ENCODE peak calls at places on chromosomes 1 and 21, in seven cellular contexts. S, H, L, M, K, P and N are unnamed samples.

GRCh38 chr1:90780981-90781380 is 63.9 kb upstream of the BARHL2 start:
- DNase-seq in S (no peak), H (no peak), L (no peak), M (no peak), K (no peak), P (no peak), N (no peak)

GRCh38 chr1:205237526-205238484 is 10.1 kb downstream of the TMCC2 start:
- DNase-seq in S (no peak), H (no peak), L (no peak), M (no peak), K (no peak), P (no peak), N (no peak)

GRCh38 chr1:212752934-212753497 is 38.6 kb downstream of the NSL1 start:
- DNase-seq in S (no peak), H (peak), L (no peak), M (no peak), K (no peak), P (peak), N (no peak)

GRCh38 chr1:27668808-27669723 is 2.9 kb downstream of the IFI6 start:
- DNase-seq in S (peak), H (peak), L (peak), M (no peak), K (peak), P (peak), N (peak)

GRCh38 chr1:97996880-97997279 is 76.0 kb upstream of the DPYD start:
- DNase-seq in S (no peak), H (peak), L (no peak), M (no peak), K (no peak), P (no peak), N (no peak)

GRCh38 chr1:51237313-51237700 is 1.2 kb downstream of the RNF11 start:
- DNase-seq in S (no peak), H (no peak), L (no peak), M (no peak), K (no peak), P (no peak), N (no peak)

GRCh38 chr21:45644041-45644906 is 749 bp downstream of the PCBP3 start:
- DNase-seq in S (no peak), H (peak), L (no peak), M (no peak), K (peak), P (no peak), N (no peak)

GRCh38 chr1:9244501-9245229 is 10.1 kb downstream of the H6PD start:
- DNase-seq in S (no peak), H (no peak), L (peak), M (no peak), K (no peak), P (no peak), N (peak)

GRCh38 chr1:6342031-6342430 is 51.5 kb downstream of the ACOT7 start:
- DNase-seq in S (no peak), H (peak), L (no peak), M (no peak), K (no peak), P (no peak), N (no peak)

GRCh38 chr21:34073749-34074282 is 438 bp downstream of the MRPS6 start:
- DNase-seq in S (peak), H (peak), L (no peak), M (no peak), K (peak), P (no peak), N (no peak)

GRCh38 chr1:18941221-18942141 is 15.0 kb downstream of the IFFO2 start:
- DNase-seq in S (no peak), H (no peak), L (peak), M (no peak), K (peak), P (peak), N (no peak)

GRCh38 chr1:65418522-65419185 is 1.8 kb upstream of the LEPR start:
- DNase-seq in S (no peak), H (peak), L (no peak), M (no peak), K (peak), P (no peak), N (no peak)

GRCh38 chr1:175735144-175735543 is 8.3 kb downstream of the TNR start:
- DNase-seq in S (no peak), H (no peak), L (no peak), M (no peak), K (no peak), P (no peak), N (no peak)

GRCh38 chr21:44310628-44311027 is 10.8 kb downstream of the PFKL start:
- DNase-seq in S (no peak), H (no peak), L (no peak), M (no peak), K (no peak), P (no peak), N (no peak)

GRCh38 chr1:226268421-226269124 is 40.4 kb downstream of the LIN9 start:
- DNase-seq in S (no peak), H (peak), L (peak), M (no peak), K (no peak), P (peak), N (no peak)

GRCh38 chr1:101366513-101367215 is 129.8 kb downstream of the S1PR1 start:
- DNase-seq in S (no peak), H (peak), L (no peak), M (no peak), K (no peak), P (peak), N (no peak)

GRCh38 chr21:14864211-14865021 is 200.4 kb downstream of the NRIP1 start:
- DNase-seq in S (peak), H (peak), L (peak), M (no peak), K (peak), P (peak), N (peak)

GRCh38 chr1:186059752-186060151 is 315.3 kb downstream of the TPR start:
- DNase-seq in S (no peak), H (peak), L (no peak), M (no peak), K (no peak), P (no peak), N (no peak)

GRCh38 chr1:203316626-203317093 is 11.3 kb downstream of the BTG2 start:
- DNase-seq in S (no peak), H (no peak), L (peak), M (no peak), K (no peak), P (peak), N (no peak)

GRCh38 chr1:73623946-73624345 is 574.0 kb downstream of the LRRIQ3 start:
- DNase-seq in S (no peak), H (no peak), L (no peak), M (no peak), K (no peak), P (no peak), N (no peak)

GRCh38 chr1:10459185-10459584 is 9.4 kb downstream of the CORT start:
- DNase-seq in S (no peak), H (peak), L (no peak), M (no peak), K (peak), P (peak), N (no peak)

GRCh38 chr1:193355654-193356053 is 169.2 kb upstream of the B3GALT2 start:
- DNase-seq in S (no peak), H (no peak), L (no peak), M (no peak), K (no peak), P (no peak), N (no peak)

GRCh38 chr1:26697978-26698849 is 2.4 kb downstream of the ARID1A start:
- DNase-seq in S (peak), H (peak), L (peak), M (no peak), K (peak), P (peak), N (peak)

GRCh38 chr1:11670747-11671146 is 6.7 kb downstream of the FBXO6 start:
- DNase-seq in S (no peak), H (no peak), L (no peak), M (no peak), K (no peak), P (no peak), N (no peak)

GRCh38 chr21:25750085-25750484 is 15.3 kb downstream of the GABPA start:
- DNase-seq in S (no peak), H (no peak), L (no peak), M (no peak), K (no peak), P (no peak), N (peak)

GRCh38 chr1:244080343-244080929 is 29.4 kb downstream of the ZBTB18 start:
- DNase-seq in S (no peak), H (no peak), L (no peak), M (no peak), K (no peak), P (no peak), N (no peak)

GRCh38 chr1:64744492-64745180 is at the start of gene RAVER2:
- DNase-seq in S (peak), H (peak), L (peak), M (peak), K (no peak), P (peak), N (peak)

GRCh38 chr1:6577831-6578525 is 1.8 kb upstream of the ZBTB48 start:
- DNase-seq in S (no peak), H (peak), L (no peak), M (no peak), K (no peak), P (peak), N (no peak)

GRCh38 chr1:40784141-40784770 is 669 bp downstream of the KCNQ4 start:
- DNase-seq in S (no peak), H (peak), L (no peak), M (no peak), K (no peak), P (no peak), N (no peak)

DNA sequence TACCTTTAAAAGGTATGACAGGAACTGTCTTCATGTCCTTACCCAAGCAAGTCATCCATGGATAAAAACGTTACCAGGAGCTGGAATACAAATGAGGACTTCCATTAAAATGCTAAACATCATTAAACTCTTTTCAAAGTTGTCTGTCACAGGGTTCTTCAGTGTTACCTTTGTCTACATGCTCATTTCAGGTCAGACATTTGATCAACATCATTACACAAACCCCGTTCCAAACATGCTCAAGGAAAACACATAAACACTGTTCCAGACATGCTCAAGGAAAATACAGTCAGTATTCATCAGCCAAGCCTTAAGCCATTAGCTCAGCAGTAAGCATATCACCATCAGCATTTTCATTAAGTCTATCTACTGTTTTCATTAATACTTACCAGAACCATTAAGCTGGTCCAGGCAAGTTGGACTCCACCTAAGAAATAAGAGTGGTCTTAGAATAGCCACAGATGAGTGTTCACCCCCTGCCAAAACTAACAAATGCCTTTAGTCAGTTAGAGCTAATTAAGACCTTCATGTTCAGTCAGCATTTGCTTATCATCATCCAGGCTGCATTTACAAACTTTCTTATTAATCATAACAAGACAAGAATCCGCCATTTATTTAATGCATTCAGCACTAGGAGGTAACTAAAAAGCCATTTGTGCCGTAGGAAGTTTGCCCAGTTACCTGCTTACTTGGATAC is 2.2 kb downstream of the GAS5 start:
- DNase-seq in S (no peak), H (peak), L (no peak), M (no peak), K (peak), P (no peak), N (no peak)
- H3K4me3 ChIP-seq in S (peak), H (peak), L (peak), M (no peak), K (peak), P (peak), N (peak)

GRCh38 chr1:99445486-99445885 is 181.2 kb downstream of the PLPPR4 start:
- DNase-seq in S (no peak), H (peak), L (no peak), M (no peak), K (peak), P (peak), N (no peak)

GRCh38 chr1:99438656-99439055 is 174.4 kb downstream of the PLPPR4 start:
- DNase-seq in S (no peak), H (peak), L (no peak), M (no peak), K (no peak), P (no peak), N (no peak)

DNA sequence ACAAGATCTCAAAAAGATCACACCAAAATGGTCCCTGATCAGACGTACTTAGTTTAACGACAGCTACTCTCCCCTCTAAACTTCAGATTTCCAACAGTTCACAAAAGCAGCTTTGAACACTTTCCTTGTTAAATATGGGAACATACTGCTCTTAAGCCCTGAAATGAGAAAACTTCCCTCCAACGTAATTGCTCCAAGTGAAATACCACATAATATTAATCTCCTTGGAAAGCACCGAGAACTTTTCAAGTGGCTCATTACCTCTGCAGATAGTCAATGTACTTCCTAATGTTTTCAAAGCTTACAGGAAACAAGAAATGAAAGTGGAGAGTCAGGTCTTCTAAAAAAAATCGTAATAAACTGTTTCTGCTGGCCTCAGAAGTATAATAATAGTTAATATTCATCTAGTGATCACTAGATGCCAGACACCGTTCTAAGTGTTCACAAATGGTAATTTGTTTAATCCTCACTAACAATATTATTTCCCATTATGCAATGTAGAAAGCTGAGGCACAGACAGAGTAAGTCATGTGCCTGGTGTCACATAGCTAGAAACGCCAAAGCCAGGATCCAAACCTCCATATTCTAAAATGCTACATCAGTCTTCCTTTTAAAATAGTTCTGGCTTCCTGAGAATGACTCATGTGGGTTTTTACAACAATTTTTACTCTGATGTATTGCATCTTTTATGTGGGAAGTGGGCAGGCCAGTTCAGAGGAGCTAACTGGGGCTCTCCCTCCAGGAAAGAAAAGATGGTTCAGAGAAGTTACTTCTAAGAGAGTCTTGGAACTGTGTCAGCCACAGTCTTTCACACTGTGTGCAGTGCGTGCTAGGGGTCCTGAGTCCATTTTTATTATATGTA is 177.2 kb downstream of the PLPPR4 start:
- DNase-seq in S (no peak), H (peak), L (no peak), M (no peak), K (peak), P (peak), N (peak)
- H3K4me3 ChIP-seq in S (no peak), H (peak), L (no peak), M (no peak), K (no peak), P (no peak), N (no peak)

GRCh38 chr1:200739499-200740290 is 1.0 kb downstream of the CAMSAP2 start:
- DNase-seq in S (peak), H (peak), L (peak), M (peak), K (peak), P (peak), N (no peak)

GRCh38 chr1:200740291-200741212 is 1.9 kb downstream of the CAMSAP2 start:
- DNase-seq in S (no peak), H (peak), L (no peak), M (no peak), K (peak), P (no peak), N (no peak)

GRCh38 chr1:200738348-200738732 is 353 bp upstream of the CAMSAP2 start:
- DNase-seq in S (no peak), H (no peak), L (no peak), M (no peak), K (no peak), P (peak), N (no peak)

GRCh38 chr1:200738733-200739498 is at the start of gene CAMSAP2:
- DNase-seq in S (peak), H (peak), L (peak), M (peak), K (peak), P (peak), N (peak)

GRCh38 chr1:200737647-200738296 is 921 bp upstream of the CAMSAP2 start:
- DNase-seq in S (no peak), H (no peak), L (no peak), M (no peak), K (no peak), P (no peak), N (no peak)
- H3K4me3 ChIP-seq in S (peak), H (peak), L (no peak), M (peak), K (peak), P (no peak), N (no peak)

GRCh38 chr1:230278871-230279582 is 147.1 kb downstream of the PGBD5 start:
- DNase-seq in S (peak), H (no peak), L (no peak), M (no peak), K (no peak), P (no peak), N (peak)
- H3K4me3 ChIP-seq in S (no peak), H (no peak), L (no peak), M (no peak), K (no peak), P (no peak), N (peak)